ENCODE peak calls at places on chromosome 15, in six cellular contexts. One of them, this sample, is unnamed.
A peak's percentile ranks its signal among the peaks of the same experiment; 100 is the strongest.

GRCh38 chr15:25717116-25717755 is 145.9 kb downstream of the ATP10A start:
- DNase-seq in adrenal gland: no peak
- DNase-seq in colonic mucosa: no peak
- DNase-seq in cardiac muscle cell: peak; percentile 34
- DNase-seq in dorsolateral prefrontal cortex: no peak
- DNase-seq in astrocyte of the spinal cord: peak; percentile 64
- DNase-seq in this sample: peak; percentile 72

GRCh38 chr15:56679247-56679646 is 54.1 kb downstream of the ZNF280D start:
- DNase-seq in adrenal gland: no peak
- DNase-seq in colonic mucosa: no peak
- DNase-seq in cardiac muscle cell: no peak
- DNase-seq in dorsolateral prefrontal cortex: no peak
- DNase-seq in astrocyte of the spinal cord: no peak
- DNase-seq in this sample: no peak

GRCh38 chr15:67281714-67282113 is 27.1 kb downstream of the IQCH start:
- DNase-seq in adrenal gland: no peak
- DNase-seq in colonic mucosa: no peak
- DNase-seq in cardiac muscle cell: no peak
- DNase-seq in dorsolateral prefrontal cortex: no peak
- DNase-seq in astrocyte of the spinal cord: no peak
- DNase-seq in this sample: no peak

GRCh38 chr15:92623435-92623834 is 32.1 kb downstream of the FAM174B start:
- DNase-seq in adrenal gland: no peak
- DNase-seq in colonic mucosa: no peak
- DNase-seq in cardiac muscle cell: no peak
- DNase-seq in dorsolateral prefrontal cortex: no peak
- DNase-seq in astrocyte of the spinal cord: no peak
- DNase-seq in this sample: no peak

GRCh38 chr15:75346796-75347221 is at the start of gene NEIL1:
- DNase-seq in adrenal gland: no peak
- DNase-seq in colonic mucosa: peak; percentile 63
- DNase-seq in cardiac muscle cell: no peak
- DNase-seq in dorsolateral prefrontal cortex: no peak
- DNase-seq in astrocyte of the spinal cord: no peak
- DNase-seq in this sample: no peak

GRCh38 chr15:70186152-70186551 is 88.4 kb upstream of the TLE3 start:
- DNase-seq in adrenal gland: no peak
- DNase-seq in colonic mucosa: no peak
- DNase-seq in cardiac muscle cell: peak; percentile 49
- DNase-seq in dorsolateral prefrontal cortex: no peak
- DNase-seq in astrocyte of the spinal cord: no peak
- DNase-seq in this sample: no peak

GRCh38 chr15:78914027-78914764 is 30.6 kb downstream of the CTSH start:
- DNase-seq in adrenal gland: peak; percentile 50
- DNase-seq in colonic mucosa: no peak
- DNase-seq in cardiac muscle cell: no peak
- DNase-seq in dorsolateral prefrontal cortex: no peak
- DNase-seq in astrocyte of the spinal cord: no peak
- DNase-seq in this sample: peak; percentile 46

GRCh38 chr15:70060214-70061085 is 37.3 kb downstream of the TLE3 start:
- DNase-seq in adrenal gland: no peak
- DNase-seq in colonic mucosa: no peak
- DNase-seq in cardiac muscle cell: no peak
- DNase-seq in dorsolateral prefrontal cortex: no peak
- DNase-seq in astrocyte of the spinal cord: no peak
- DNase-seq in this sample: no peak

GRCh38 chr15:31215490-31216209 is 111.0 kb upstream of the KLF13 start:
- DNase-seq in adrenal gland: peak; percentile 72
- DNase-seq in colonic mucosa: peak; percentile 90
- DNase-seq in cardiac muscle cell: peak; percentile 76
- DNase-seq in dorsolateral prefrontal cortex: peak; percentile 83
- DNase-seq in astrocyte of the spinal cord: peak; percentile 49
- DNase-seq in this sample: peak; percentile 52

GRCh38 chr15:88396382-88396781 is 70.8 kb downstream of the MRPL46 start:
- DNase-seq in adrenal gland: no peak
- DNase-seq in colonic mucosa: no peak
- DNase-seq in cardiac muscle cell: no peak
- DNase-seq in dorsolateral prefrontal cortex: no peak
- DNase-seq in astrocyte of the spinal cord: no peak
- DNase-seq in this sample: no peak

GRCh38 chr15:30905821-30906220 is 2.1 kb downstream of the FAN1 start:
- DNase-seq in adrenal gland: no peak
- DNase-seq in colonic mucosa: peak; percentile 63
- DNase-seq in cardiac muscle cell: peak; percentile 17
- DNase-seq in dorsolateral prefrontal cortex: no peak
- DNase-seq in astrocyte of the spinal cord: no peak
- DNase-seq in this sample: no peak

GRCh38 chr15:65535192-65535591 is 4.9 kb downstream of the HACD3 start:
- DNase-seq in adrenal gland: no peak
- DNase-seq in colonic mucosa: no peak
- DNase-seq in cardiac muscle cell: no peak
- DNase-seq in dorsolateral prefrontal cortex: no peak
- DNase-seq in astrocyte of the spinal cord: no peak
- DNase-seq in this sample: no peak

GRCh38 chr15:58080398-58080797 is 14.9 kb upstream of the ALDH1A2 start:
- DNase-seq in adrenal gland: no peak
- DNase-seq in colonic mucosa: no peak
- DNase-seq in cardiac muscle cell: no peak
- DNase-seq in dorsolateral prefrontal cortex: no peak
- DNase-seq in astrocyte of the spinal cord: no peak
- DNase-seq in this sample: no peak

GRCh38 chr15:73322665-73323373 is 45.9 kb downstream of the HCN4 start:
- DNase-seq in adrenal gland: no peak
- DNase-seq in colonic mucosa: no peak
- DNase-seq in cardiac muscle cell: no peak
- DNase-seq in dorsolateral prefrontal cortex: no peak
- DNase-seq in astrocyte of the spinal cord: no peak
- DNase-seq in this sample: no peak

GRCh38 chr15:94455297-94455696 is 223.9 kb downstream of the MCTP2 start:
- DNase-seq in adrenal gland: no peak
- DNase-seq in colonic mucosa: no peak
- DNase-seq in cardiac muscle cell: no peak
- DNase-seq in dorsolateral prefrontal cortex: no peak
- DNase-seq in astrocyte of the spinal cord: no peak
- DNase-seq in this sample: no peak

GRCh38 chr15:20644026-20644425 is 102.4 kb upstream of the GOLGA6L6 start:
- DNase-seq in adrenal gland: no peak
- DNase-seq in colonic mucosa: no peak
- DNase-seq in cardiac muscle cell: no peak
- DNase-seq in dorsolateral prefrontal cortex: no peak
- DNase-seq in astrocyte of the spinal cord: no peak
- DNase-seq in this sample: no peak

GRCh38 chr15:73885954-73886700 is 12.8 kb downstream of the TBC1D21 start:
- DNase-seq in adrenal gland: no peak
- DNase-seq in colonic mucosa: no peak
- DNase-seq in cardiac muscle cell: no peak
- DNase-seq in dorsolateral prefrontal cortex: peak; percentile 9
- DNase-seq in astrocyte of the spinal cord: no peak
- DNase-seq in this sample: no peak

GRCh38 chr15:69665641-69666091 is 213.0 kb downstream of the RPLP1 start:
- DNase-seq in adrenal gland: no peak
- DNase-seq in colonic mucosa: no peak
- DNase-seq in cardiac muscle cell: peak; percentile 35
- DNase-seq in dorsolateral prefrontal cortex: no peak
- DNase-seq in astrocyte of the spinal cord: no peak
- DNase-seq in this sample: no peak

GRCh38 chr15:41499109-41499851 is 5.6 kb downstream of the ITPKA start:
- DNase-seq in adrenal gland: no peak
- DNase-seq in colonic mucosa: no peak
- DNase-seq in cardiac muscle cell: no peak
- DNase-seq in dorsolateral prefrontal cortex: peak; percentile 68
- DNase-seq in astrocyte of the spinal cord: no peak
- DNase-seq in this sample: no peak

GRCh38 chr15:86163771-86164170 is 84.1 kb downstream of the AGBL1 start:
- DNase-seq in adrenal gland: peak; percentile 39
- DNase-seq in colonic mucosa: no peak
- DNase-seq in cardiac muscle cell: no peak
- DNase-seq in dorsolateral prefrontal cortex: no peak
- DNase-seq in astrocyte of the spinal cord: no peak
- DNase-seq in this sample: peak; percentile 28

GRCh38 chr15:60898896-60899295 is 330.2 kb downstream of the RORA start:
- DNase-seq in adrenal gland: no peak
- DNase-seq in colonic mucosa: no peak
- DNase-seq in cardiac muscle cell: no peak
- DNase-seq in dorsolateral prefrontal cortex: no peak
- DNase-seq in astrocyte of the spinal cord: no peak
- DNase-seq in this sample: no peak
- TF ChIP-seq CTCF in adrenal gland: no peak
- TF ChIP-seq CTCF in colonic mucosa: no peak
- TF ChIP-seq CTCF in cardiac muscle cell: no peak
- TF ChIP-seq CTCF in dorsolateral prefrontal cortex: no peak
- TF ChIP-seq CTCF in astrocyte of the spinal cord: no peak
- TF ChIP-seq CTCF in this sample: no peak

GRCh38 chr15:38562278-38562677 is 2.3 kb downstream of the RASGRP1 start:
- DNase-seq in adrenal gland: no peak
- DNase-seq in colonic mucosa: no peak
- DNase-seq in cardiac muscle cell: no peak
- DNase-seq in dorsolateral prefrontal cortex: no peak
- DNase-seq in astrocyte of the spinal cord: no peak
- DNase-seq in this sample: no peak

GRCh38 chr15:38559131-38559530 is 5.5 kb downstream of the RASGRP1 start:
- DNase-seq in adrenal gland: no peak
- DNase-seq in colonic mucosa: no peak
- DNase-seq in cardiac muscle cell: no peak
- DNase-seq in dorsolateral prefrontal cortex: no peak
- DNase-seq in astrocyte of the spinal cord: no peak
- DNase-seq in this sample: peak; percentile 54

GRCh38 chr15:38558714-38559059 is 5.9 kb downstream of the RASGRP1 start:
- DNase-seq in adrenal gland: no peak
- DNase-seq in colonic mucosa: no peak
- DNase-seq in cardiac muscle cell: peak; percentile 48
- DNase-seq in dorsolateral prefrontal cortex: no peak
- DNase-seq in astrocyte of the spinal cord: no peak
- DNase-seq in this sample: peak; percentile 71

GRCh38 chr15:38559908-38560307 is 4.7 kb downstream of the RASGRP1 start:
- DNase-seq in adrenal gland: no peak
- DNase-seq in colonic mucosa: no peak
- DNase-seq in cardiac muscle cell: no peak
- DNase-seq in dorsolateral prefrontal cortex: no peak
- DNase-seq in astrocyte of the spinal cord: no peak
- DNase-seq in this sample: no peak

DNA sequence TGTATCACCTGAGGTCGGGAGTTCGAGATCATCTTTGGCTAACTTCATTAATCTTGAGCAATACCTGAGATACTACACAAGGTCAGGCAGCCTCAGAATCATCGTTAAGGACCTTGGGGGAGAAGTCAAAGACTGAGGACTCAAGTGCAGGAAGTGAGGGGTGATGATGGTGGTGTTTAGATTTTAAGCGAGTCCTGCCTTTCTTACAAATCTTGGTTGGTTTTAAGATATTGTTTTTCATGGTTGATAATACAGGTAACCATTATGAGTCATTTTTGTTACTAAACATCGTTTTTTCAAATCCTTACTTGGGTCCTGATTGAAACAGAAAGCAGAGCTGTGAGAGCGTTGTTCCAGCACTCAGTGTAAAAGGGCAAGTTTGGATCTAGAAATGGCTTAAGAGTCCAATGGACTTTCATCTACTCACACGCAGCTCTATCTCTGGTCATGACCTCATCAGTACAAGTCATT is 4.1 kb downstream of the RASGRP1 start:
- DNase-seq in adrenal gland: no peak
- DNase-seq in colonic mucosa: no peak
- DNase-seq in cardiac muscle cell: no peak
- DNase-seq in dorsolateral prefrontal cortex: no peak
- DNase-seq in astrocyte of the spinal cord: no peak
- DNase-seq in this sample: no peak
- H3K4me3 ChIP-seq in adrenal gland: no peak overlapping the region
- H3K4me3 ChIP-seq in colonic mucosa: no peak overlapping the region
- H3K4me3 ChIP-seq in cardiac muscle cell: no peak overlapping the region
- H3K4me3 ChIP-seq in dorsolateral prefrontal cortex: no peak overlapping the region
- H3K4me3 ChIP-seq in astrocyte of the spinal cord: no peak overlapping the region
- H3K4me3 ChIP-seq in this sample: no peak overlapping the region

GRCh38 chr15:98142584-98142983 is 182.1 kb downstream of the ARRDC4 start:
- DNase-seq in adrenal gland: no peak
- DNase-seq in colonic mucosa: no peak
- DNase-seq in cardiac muscle cell: no peak
- DNase-seq in dorsolateral prefrontal cortex: no peak
- DNase-seq in astrocyte of the spinal cord: no peak
- DNase-seq in this sample: no peak
- TF ChIP-seq CTCF in adrenal gland: no peak
- TF ChIP-seq CTCF in colonic mucosa: no peak
- TF ChIP-seq CTCF in cardiac muscle cell: no peak
- TF ChIP-seq CTCF in dorsolateral prefrontal cortex: no peak
- TF ChIP-seq CTCF in astrocyte of the spinal cord: peak; percentile 9
- TF ChIP-seq CTCF in this sample: peak; percentile 6

GRCh38 chr15:96329403-96329981 is 1.0 kb upstream of the NR2F2 start:
- DNase-seq in adrenal gland: peak; percentile 15
- DNase-seq in colonic mucosa: peak; percentile 19
- DNase-seq in cardiac muscle cell: no peak
- DNase-seq in dorsolateral prefrontal cortex: no peak
- DNase-seq in astrocyte of the spinal cord: peak; percentile 65
- DNase-seq in this sample: no peak

GRCh38 chr15:96330064-96330449 is 443 bp upstream of the NR2F2 start:
- DNase-seq in adrenal gland: peak; percentile 77
- DNase-seq in colonic mucosa: peak; percentile 69
- DNase-seq in cardiac muscle cell: peak; percentile 87
- DNase-seq in dorsolateral prefrontal cortex: no peak
- DNase-seq in astrocyte of the spinal cord: peak; percentile 87
- DNase-seq in this sample: peak; percentile 85

GRCh38 chr15:96326551-96327154 is 3.8 kb upstream of the NR2F2 start:
- DNase-seq in adrenal gland: peak; percentile 48
- DNase-seq in colonic mucosa: peak; percentile 50
- DNase-seq in cardiac muscle cell: peak; percentile 78
- DNase-seq in dorsolateral prefrontal cortex: no peak
- DNase-seq in astrocyte of the spinal cord: peak; percentile 67
- DNase-seq in this sample: peak; percentile 75

GRCh38 chr15:96327155-96327741 is 3.3 kb upstream of the NR2F2 start:
- DNase-seq in adrenal gland: peak; percentile 26
- DNase-seq in colonic mucosa: peak; percentile 51
- DNase-seq in cardiac muscle cell: peak; percentile 92
- DNase-seq in dorsolateral prefrontal cortex: no peak
- DNase-seq in astrocyte of the spinal cord: peak; percentile 95
- DNase-seq in this sample: peak; percentile 89

DNA sequence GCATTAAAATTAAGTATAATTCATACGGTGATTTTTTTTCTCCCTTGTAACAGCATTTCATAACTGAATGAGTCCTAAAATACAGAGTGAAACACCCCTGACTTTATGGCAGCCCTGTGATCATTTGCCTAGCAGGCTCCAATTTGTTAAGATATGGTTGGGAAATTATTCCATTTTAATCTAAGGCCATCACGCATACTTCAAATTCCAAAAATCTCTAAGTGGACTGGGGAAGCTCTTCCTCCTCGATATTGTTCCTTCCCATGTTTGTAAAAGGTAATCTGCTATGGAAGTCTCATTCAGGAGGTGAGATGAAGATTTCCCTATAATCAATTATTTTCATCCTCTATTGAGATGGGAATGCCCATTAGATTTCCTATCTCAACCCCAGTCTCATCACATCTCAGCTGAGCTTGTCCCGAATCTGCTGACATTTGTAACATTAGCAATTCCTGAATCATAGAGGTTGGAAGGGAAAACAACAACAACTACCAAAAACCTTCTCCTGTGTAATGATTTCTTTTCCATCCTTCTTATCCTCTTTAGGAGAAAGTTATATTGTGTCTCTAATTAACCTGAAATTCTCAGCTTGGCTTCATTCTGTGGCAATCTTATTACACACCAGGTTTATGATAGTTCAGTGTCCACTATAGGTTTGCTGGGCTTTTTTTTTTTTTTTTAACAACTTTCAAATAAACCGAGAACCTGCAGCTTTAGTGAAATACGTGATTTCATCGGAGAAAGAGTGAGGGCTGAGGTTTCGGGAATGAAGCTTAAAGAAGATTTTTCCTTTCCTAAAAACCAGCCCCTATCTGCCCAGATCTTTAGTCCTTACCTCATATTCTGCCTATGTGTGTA is 2.2 kb upstream of the NR2F2 start:
- DNase-seq in adrenal gland: no peak
- DNase-seq in colonic mucosa: no peak
- DNase-seq in cardiac muscle cell: no peak
- DNase-seq in dorsolateral prefrontal cortex: no peak
- DNase-seq in astrocyte of the spinal cord: peak; percentile 38
- DNase-seq in this sample: no peak
- H3K4me3 ChIP-seq in adrenal gland: peak overlapping the region; percentile 82
- H3K4me3 ChIP-seq in colonic mucosa: no peak overlapping the region
- H3K4me3 ChIP-seq in cardiac muscle cell: no peak overlapping the region
- H3K4me3 ChIP-seq in dorsolateral prefrontal cortex: peak overlapping the region; percentile 54
- H3K4me3 ChIP-seq in astrocyte of the spinal cord: peak overlapping the region; percentile 94
- H3K4me3 ChIP-seq in this sample: peak overlapping the region; percentile 23